ENCODE peak calls at places on chromosomes 6 and 20, in five cellular contexts. P, N, V, S and H are unnamed samples.

GRCh38 chr6:32635526-32636123 is 1.6 kb upstream of the HLA-DQA1 start:
- DNase-seq in S (no peak), V (no peak), P (no peak), N (no peak), H (no peak)

GRCh38 chr6:150090328-150090727 is 21.4 kb upstream of the ULBP3 start:
- DNase-seq in N (no peak), S (no peak), P (no peak), V (no peak), H (no peak)

GRCh38 chr6:89297695-89298351 is 17.3 kb downstream of the GABRR2 start:
- DNase-seq in N (peak; percentile 98), P (peak; percentile 72), V (peak; percentile 64), S (peak; percentile 99), H (no peak)

GRCh38 chr6:4964675-4965336 is 39.0 kb downstream of the RPP40 start:
- DNase-seq in S (no peak), N (no peak), P (no peak), V (no peak), H (no peak)

GRCh38 chr6:109441069-109441816 is 719 bp downstream of the SMPD2 start:
- DNase-seq in N (peak; percentile 41), P (peak; percentile 54), V (peak; percentile 15), S (peak; percentile 47), H (peak; percentile 58)

GRCh38 chr20:22984008-22984407 is 51.1 kb upstream of the SSTR4 start:
- DNase-seq in S (no peak), V (no peak), N (no peak), P (no peak), H (no peak)

GRCh38 chr6:13462380-13463326 is 24.7 kb downstream of the GFOD1 start:
- DNase-seq in V (no peak), N (peak; percentile 66), P (no peak), S (no peak), H (no peak)

GRCh38 chr20:41476013-41476441 is 109.4 kb upstream of the EMILIN3 start:
- DNase-seq in N (peak; percentile 67), V (no peak), S (peak; percentile 68), P (no peak), H (no peak)

GRCh38 chr6:154567695-154568220 is 57.3 kb upstream of the CNKSR3 start:
- DNase-seq in S (no peak), P (no peak), N (no peak), V (no peak), H (no peak)
- H3K27ac ChIP-seq in S (no peak overlapping the region), P (no peak overlapping the region), N (no peak overlapping the region), V (no peak overlapping the region), H (no peak overlapping the region)

DNA sequence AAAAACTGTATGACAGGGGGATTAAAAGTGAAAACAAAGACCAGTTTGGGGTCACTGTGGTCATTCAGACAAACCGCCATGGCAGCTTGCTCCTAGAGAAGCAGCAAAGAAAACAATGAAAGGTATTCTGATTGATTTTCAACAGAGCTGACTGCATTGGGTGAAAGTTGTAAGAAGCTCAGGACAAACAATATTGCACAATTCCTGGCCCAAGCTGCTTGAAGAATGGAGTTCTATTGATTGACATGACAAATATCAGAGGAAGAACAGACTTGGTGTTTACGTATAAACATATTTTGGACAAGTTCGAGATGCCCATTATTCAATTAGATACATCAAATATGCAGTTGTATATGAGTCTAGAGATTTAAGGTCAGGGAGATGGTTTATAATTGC is 62.0 kb downstream of the TRIM38 start:
- DNase-seq in N (no peak), S (no peak), P (no peak), V (no peak), H (no peak)
- H3K27ac ChIP-seq in N (peak overlapping the region; percentile 89), S (no peak overlapping the region), P (no peak overlapping the region), V (peak overlapping the region; percentile 100), H (no peak overlapping the region)

GRCh38 chr6:34914358-34914757 is 25.3 kb downstream of the ANKS1A start:
- DNase-seq in P (no peak), S (no peak), N (no peak), V (no peak), H (no peak)
- H3K27ac ChIP-seq in P (no peak overlapping the region), S (no peak overlapping the region), N (no peak overlapping the region), V (no peak overlapping the region), H (no peak overlapping the region)

GRCh38 chr20:63639093-63639860 is 12.4 kb upstream of the GMEB2 start:
- DNase-seq in S (no peak), N (no peak), V (no peak), P (peak; percentile 65), H (no peak)
- H3K27ac ChIP-seq in S (no peak overlapping the region), N (no peak overlapping the region), V (no peak overlapping the region), P (peak overlapping the region; percentile 78), H (no peak overlapping the region)